ENCODE peak calls at places on chromosomes 16 and 17, in six cellular contexts. B, H, K, S, D and E are unnamed samples.

GRCh38 chr17:47895254-47895855 is 681 bp upstream of the SP2 start:
- DNase-seq in B (peak; percentile 36), H (peak; percentile 70), K (no peak), S (no peak), D (no peak), E (peak; percentile 37)

GRCh38 chr17:60618854-60619253 is 18.9 kb downstream of the PPM1D start:
- DNase-seq in B (no peak), H (no peak), K (no peak), S (no peak), D (no peak), E (no peak)

GRCh38 chr16:31476305-31477219 is 4.6 kb downstream of the TGFB1I1 start:
- DNase-seq in B (peak; percentile 80), H (peak; percentile 97), K (no peak), S (no peak), D (no peak), E (peak; percentile 94)

GRCh38 chr17:39703913-39704312 is 4.0 kb downstream of the ERBB2 start:
- DNase-seq in B (no peak), H (no peak), K (no peak), S (no peak), D (no peak), E (no peak)

GRCh38 chr16:15993946-15994665 is 44.7 kb downstream of the ABCC1 start:
- DNase-seq in B (no peak), H (no peak), K (no peak), S (no peak), D (no peak), E (no peak)

GRCh38 chr16:86662740-86663139 is 84.4 kb downstream of the FOXL1 start:
- DNase-seq in B (no peak), H (no peak), K (no peak), S (no peak), D (no peak), E (no peak)

GRCh38 chr17:7851438-7852261 is 3.2 kb upstream of the TMEM88 start:
- DNase-seq in B (peak; percentile 92), H (peak; percentile 96), K (no peak), S (peak; percentile 96), D (peak; percentile 91), E (peak; percentile 96)

GRCh38 chr17:39027440-39028035 is 60.3 kb upstream of the FBXO47 start:
- DNase-seq in B (no peak), H (no peak), K (no peak), S (peak; percentile 19), D (no peak), E (no peak)

GRCh38 chr16:9183682-9184353 is 92.4 kb downstream of the HAPSTR1 start:
- DNase-seq in B (no peak), H (no peak), K (no peak), S (no peak), D (no peak), E (no peak)

GRCh38 chr16:2284797-2285576 is 17.1 kb upstream of the RNPS1 start:
- DNase-seq in B (no peak), H (no peak), K (no peak), S (no peak), D (no peak), E (no peak)

GRCh38 chr17:60579090-60579489 is 20.9 kb upstream of the PPM1D start:
- DNase-seq in B (no peak), H (no peak), K (no peak), S (no peak), D (peak; percentile 30), E (no peak)

GRCh38 chr16:14608111-14608566 is 21.9 kb downstream of the PARN start:
- DNase-seq in B (no peak), H (no peak), K (no peak), S (no peak), D (no peak), E (no peak)

GRCh38 chr17:16363749-16364536 is 10.7 kb upstream of the CENPV start:
- DNase-seq in B (peak; percentile 64), H (peak; percentile 92), K (peak; percentile 72), S (no peak), D (peak; percentile 71), E (peak; percentile 75)

GRCh38 chr16:84026601-84027000 is 16.0 kb downstream of the SLC38A8 start:
- DNase-seq in B (no peak), H (no peak), K (no peak), S (no peak), D (no peak), E (no peak)

GRCh38 chr17:66185842-66186241 is 6.1 kb downstream of the CEP112 start:
- DNase-seq in B (no peak), H (no peak), K (no peak), S (no peak), D (no peak), E (no peak)

GRCh38 chr17:61878520-61878919 is 15.2 kb upstream of the BRIP1 start:
- DNase-seq in B (no peak), H (no peak), K (no peak), S (no peak), D (no peak), E (no peak)

GRCh38 chr16:26263406-26263805 is 571.6 kb downstream of the HS3ST4 start:
- DNase-seq in B (no peak), H (no peak), K (no peak), S (no peak), D (no peak), E (no peak)

GRCh38 chr17:3773511-3773910 is 27.5 kb downstream of the ITGAE start:
- DNase-seq in B (no peak), H (no peak), K (no peak), S (no peak), D (no peak), E (no peak)

GRCh38 chr17:32335647-32336046 is 6.3 kb downstream of the C17orf75 start:
- DNase-seq in B (no peak), H (no peak), K (no peak), S (no peak), D (no peak), E (no peak)

GRCh38 chr16:69482410-69482951 is 58.1 kb downstream of the CYB5B start:
- DNase-seq in B (peak; percentile 52), H (no peak), K (no peak), S (no peak), D (peak; percentile 60), E (peak; percentile 20)

GRCh38 chr17:67413399-67413798 is 36.3 kb downstream of the PITPNC1 start:
- DNase-seq in B (no peak), H (no peak), K (no peak), S (no peak), D (no peak), E (no peak)

GRCh38 chr17:82983510-82984248 is 95.7 kb upstream of the METRNL start:
- DNase-seq in B (no peak), H (no peak), K (no peak), S (peak; percentile 49), D (no peak), E (no peak)

GRCh38 chr16:65547799-65548446 is 426.1 kb upstream of the CDH11 start:
- DNase-seq in B (no peak), H (no peak), K (no peak), S (no peak), D (no peak), E (no peak)

GRCh38 chr16:90072442-90073105 is 4.6 kb downstream of the PRDM7 start:
- DNase-seq in B (no peak), H (no peak), K (no peak), S (no peak), D (no peak), E (no peak)

GRCh38 chr16:30095166-30096078 is 591 bp downstream of the YPEL3 start:
- DNase-seq in B (no peak), H (no peak), K (no peak), S (no peak), D (no peak), E (peak; percentile 47)

GRCh38 chr16:30096862-30097563 is 1.0 kb upstream of the YPEL3 start:
- DNase-seq in B (no peak), H (no peak), K (no peak), S (no peak), D (no peak), E (no peak)

GRCh38 chr16:30092373-30093010 is 768 bp upstream of the TBX6 start:
- DNase-seq in B (peak; percentile 69), H (peak; percentile 92), K (peak; percentile 56), S (no peak), D (peak; percentile 72), E (peak; percentile 57)

GRCh38 chr16:30094541-30095165 is 1.4 kb downstream of the YPEL3 start:
- DNase-seq in B (no peak), H (no peak), K (no peak), S (no peak), D (no peak), E (no peak)

GRCh38 chr16:30096105-30096861 is at the start of gene YPEL3:
- DNase-seq in B (peak; percentile 95), H (peak; percentile 97), K (no peak), S (no peak), D (peak; percentile 93), E (peak; percentile 95)
- TF ChIP-seq POLR2A in B (no peak), H (peak; percentile 9), K (no peak), S (peak; percentile 20), D (peak; percentile 97), E (peak; percentile 87)

GRCh38 chr16:48318630-48319029 is 66.6 kb downstream of the SIAH1 start:
- DNase-seq in B (no peak), H (peak; percentile 57), K (no peak), S (no peak), D (no peak), E (no peak)
- H3K4me3 ChIP-seq in B (no peak overlapping the region), H (no peak overlapping the region), K (no peak overlapping the region), S (no peak overlapping the region), D (no peak overlapping the region), E (no peak overlapping the region)

DNA sequence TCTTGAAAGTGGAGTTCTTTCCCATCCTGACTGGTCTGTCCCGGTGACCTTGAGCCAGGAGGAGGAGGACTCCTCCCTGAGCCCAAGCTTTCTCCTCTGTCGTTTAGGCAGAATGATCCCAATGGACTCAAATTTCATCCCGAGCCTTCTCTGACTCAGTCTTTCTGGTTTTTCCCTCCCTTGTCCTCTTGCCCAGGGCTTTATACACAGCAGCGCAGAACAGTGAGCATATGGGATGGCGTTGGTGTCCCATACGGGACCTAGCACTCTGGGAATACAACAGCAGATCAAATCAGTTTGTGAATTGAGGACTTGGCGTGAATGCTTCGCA is 950 bp upstream of the XYLT1 start:
- DNase-seq in B (no peak), H (no peak), K (no peak), S (no peak), D (no peak), E (no peak)
- H3K27ac ChIP-seq in B (peak overlapping the region; percentile 91), H (peak overlapping the region; percentile 75), K (no peak overlapping the region), S (peak overlapping the region; percentile 95), D (peak overlapping the region; percentile 98), E (peak overlapping the region; percentile 73)

DNA sequence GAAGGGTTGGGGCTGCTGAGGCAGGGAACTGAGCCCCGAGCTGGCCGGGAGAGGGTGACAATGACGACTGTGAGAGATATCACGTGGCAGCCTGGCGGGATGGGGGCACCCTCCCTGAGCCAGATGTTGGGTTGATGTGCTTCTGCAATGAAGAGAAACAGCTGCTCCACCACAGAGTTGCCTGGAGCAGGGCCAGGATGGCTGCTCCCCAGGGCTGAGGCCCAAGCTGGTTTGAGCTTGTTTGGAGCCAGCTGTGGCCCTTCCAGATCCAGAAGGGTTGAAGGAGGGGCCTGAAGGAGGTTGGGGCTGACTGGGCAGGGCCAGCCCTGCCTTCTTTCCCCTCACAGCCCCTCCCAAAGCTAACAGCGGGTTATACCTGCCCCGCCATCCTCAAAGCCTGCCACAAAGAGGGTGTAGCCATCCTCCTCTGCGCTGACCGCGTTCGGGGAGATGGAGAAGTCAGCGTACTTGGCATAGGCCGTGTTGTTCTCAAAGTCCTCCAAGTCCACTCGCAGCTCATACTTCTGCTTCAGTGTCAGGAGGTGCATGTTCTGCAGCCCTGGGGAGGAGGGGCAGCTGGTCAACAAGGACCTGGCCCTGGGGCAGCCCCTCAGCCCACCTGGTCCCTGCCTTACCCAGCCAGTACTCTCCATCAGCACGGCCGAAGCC is 2.1 kb downstream of the MFAP4 start:
- DNase-seq in B (peak; percentile 71), H (peak; percentile 77), K (no peak), S (no peak), D (peak; percentile 95), E (peak; percentile 51)
- TF ChIP-seq POLR2A in B (no peak), H (no peak), K (no peak), S (no peak), D (no peak), E (no peak)

GRCh38 chr17:78138204-78139060 is 7.8 kb upstream of the C17orf99 start:
- DNase-seq in B (no peak), H (peak; percentile 47), K (no peak), S (no peak), D (no peak), E (peak; percentile 10)
- H3K4me3 ChIP-seq in B (no peak overlapping the region), H (no peak overlapping the region), K (no peak overlapping the region), S (no peak overlapping the region), D (no peak overlapping the region), E (no peak overlapping the region)